ENCODE peak calls at places on chromosomes 16 and 17, in five cellular contexts. One of them, this sample, is unnamed.

GRCh38 chr16:4369006-4369766 is 2.5 kb upstream of the VASN start:
- DNase-seq in left ventricle myocardium superior: peak
- DNase-seq in small intestine: no peak
- DNase-seq in stomach: no peak
- DNase-seq in amniotic stem cell: peak
- DNase-seq in this sample: no peak

GRCh38 chr16:49632111-49632797 is 223.7 kb downstream of the ZNF423 start:
- DNase-seq in small intestine: no peak
- DNase-seq in stomach: no peak
- DNase-seq in left ventricle myocardium superior: no peak
- DNase-seq in amniotic stem cell: no peak
- DNase-seq in this sample: no peak

GRCh38 chr16:69187891-69188451 is 1.0 kb downstream of the SNTB2 start:
- DNase-seq in small intestine: peak
- DNase-seq in amniotic stem cell: no peak
- DNase-seq in left ventricle myocardium superior: peak
- DNase-seq in stomach: peak
- DNase-seq in this sample: peak

GRCh38 chr17:37608369-37609169 is 649 bp downstream of the SYNRG start:
- DNase-seq in small intestine: peak
- DNase-seq in stomach: peak
- DNase-seq in left ventricle myocardium superior: no peak
- DNase-seq in amniotic stem cell: no peak
- DNase-seq in this sample: peak

GRCh38 chr16:15653227-15653626 is 3.2 kb downstream of the NDE1 start:
- DNase-seq in stomach: no peak
- DNase-seq in amniotic stem cell: peak
- DNase-seq in left ventricle myocardium superior: peak
- DNase-seq in small intestine: no peak
- DNase-seq in this sample: peak

GRCh38 chr17:73205326-73205980 is 12.6 kb downstream of the COG1 start:
- DNase-seq in small intestine: no peak
- DNase-seq in stomach: no peak
- DNase-seq in left ventricle myocardium superior: no peak
- DNase-seq in amniotic stem cell: no peak
- DNase-seq in this sample: no peak

GRCh38 chr17:36597229-36597628 is 4.2 kb upstream of the MRM1 start:
- DNase-seq in stomach: no peak
- DNase-seq in small intestine: peak
- DNase-seq in left ventricle myocardium superior: no peak
- DNase-seq in amniotic stem cell: no peak
- DNase-seq in this sample: no peak

GRCh38 chr17:79664925-79665738 is 54.3 kb upstream of the RBFOX3 start:
- DNase-seq in left ventricle myocardium superior: peak
- DNase-seq in stomach: peak
- DNase-seq in small intestine: peak
- DNase-seq in amniotic stem cell: no peak
- DNase-seq in this sample: peak

This sample was measured in endothelial cell of umbilical vein.